ENCODE peak calls at places on chromosomes 1 and 21, in six cellular contexts. Y, B, Q, U, F and D are unnamed samples.

GRCh38 chr1:86155807-86156561 is 588 bp downstream of the COL24A1 start:
- ATAC-seq in Y (peak; percentile 43), B (peak; percentile 17), Q (peak; percentile 54), U (no peak), F (no peak), D (peak; percentile 42)

GRCh38 chr1:204335085-204335484 is 24.6 kb downstream of the PLEKHA6 start:
- ATAC-seq in Y (no peak), B (no peak), Q (no peak), U (no peak), F (no peak), D (no peak)

GRCh38 chr1:31828341-31828740 is 12.5 kb upstream of the SPOCD1 start:
- ATAC-seq in Y (no peak), B (no peak), Q (no peak), U (no peak), F (peak; percentile 54), D (no peak)

GRCh38 chr1:232704694-232705680 is 75.1 kb upstream of the SIPA1L2 start:
- ATAC-seq in Y (peak; percentile 80), B (peak; percentile 81), Q (no peak), U (no peak), F (no peak), D (peak; percentile 90)

GRCh38 chr1:145785481-145785880 is 38.4 kb downstream of the RNF115 start:
- ATAC-seq in Y (no peak), B (no peak), Q (no peak), U (no peak), F (peak; percentile 93), D (no peak)

GRCh38 chr1:205052689-205053088 is 9.7 kb downstream of the CNTN2 start:
- ATAC-seq in Y (no peak), B (no peak), Q (no peak), U (no peak), F (no peak), D (no peak)

GRCh38 chr1:88239205-88239604 is 444.9 kb upstream of the PKN2 start:
- ATAC-seq in Y (no peak), B (no peak), Q (no peak), U (no peak), F (no peak), D (no peak)

GRCh38 chr1:237470712-237471310 is 419.9 kb downstream of the ZP4 start:
- ATAC-seq in Y (no peak), B (no peak), Q (no peak), U (peak; percentile 31), F (no peak), D (no peak)

GRCh38 chr1:205913451-205914204 is 29.6 kb downstream of the SLC26A9 start:
- ATAC-seq in Y (no peak), B (peak; percentile 82), Q (no peak), U (no peak), F (no peak), D (no peak)

GRCh38 chr1:217090073-217090911 is 367.1 kb upstream of the ESRRG start:
- ATAC-seq in Y (no peak), B (no peak), Q (no peak), U (no peak), F (no peak), D (no peak)

GRCh38 chr1:174080819-174081218 is 58.7 kb upstream of the RC3H1 start:
- ATAC-seq in Y (no peak), B (no peak), Q (no peak), U (peak; percentile 27), F (no peak), D (no peak)

GRCh38 chr1:151211972-151212705 is 13.8 kb downstream of the PIP5K1A start:
- ATAC-seq in Y (no peak), B (no peak), Q (no peak), U (peak; percentile 45), F (no peak), D (no peak)

GRCh38 chr1:200473698-200474371 is 64.0 kb upstream of the ZNF281 start:
- ATAC-seq in Y (peak; percentile 36), B (no peak), Q (no peak), U (no peak), F (peak; percentile 69), D (no peak)

GRCh38 chr1:118214866-118215265 is 29.8 kb upstream of the SPAG17 start:
- ATAC-seq in Y (no peak), B (no peak), Q (no peak), U (no peak), F (no peak), D (no peak)

GRCh38 chr1:62013264-62013663 is 181.4 kb upstream of the L1TD1 start:
- ATAC-seq in Y (no peak), B (no peak), Q (no peak), U (no peak), F (no peak), D (no peak)

GRCh38 chr1:23904748-23905357 is 8.3 kb downstream of the CNR2 start:
- ATAC-seq in Y (no peak), B (no peak), Q (no peak), U (no peak), F (peak; percentile 61), D (no peak)

GRCh38 chr1:70360321-70360720 is 5.8 kb upstream of the ANKRD13C start:
- ATAC-seq in Y (no peak), B (no peak), Q (peak; percentile 37), U (peak; percentile 78), F (no peak), D (no peak)

GRCh38 chr1:201060586-201060985 is 37.1 kb upstream of the KIF21B start:
- ATAC-seq in Y (no peak), B (no peak), Q (no peak), U (no peak), F (no peak), D (no peak)

GRCh38 chr1:163170975-163171676 is 31.6 kb downstream of the RGS5 start:
- ATAC-seq in Y (peak; percentile 81), B (no peak), Q (peak; percentile 82), U (peak; percentile 63), F (peak; percentile 38), D (peak; percentile 27)

GRCh38 chr1:41100170-41100569 is 78.6 kb upstream of the SLFNL1 start:
- ATAC-seq in Y (no peak), B (no peak), Q (no peak), U (no peak), F (no peak), D (no peak)

GRCh38 chr1:164589961-164590507 is 31.1 kb downstream of the PBX1 start:
- ATAC-seq in Y (no peak), B (no peak), Q (no peak), U (no peak), F (no peak), D (no peak)

GRCh38 chr1:48292706-48293105 is 70.2 kb downstream of the SLC5A9 start:
- ATAC-seq in Y (no peak), B (no peak), Q (no peak), U (no peak), F (no peak), D (no peak)

DNA sequence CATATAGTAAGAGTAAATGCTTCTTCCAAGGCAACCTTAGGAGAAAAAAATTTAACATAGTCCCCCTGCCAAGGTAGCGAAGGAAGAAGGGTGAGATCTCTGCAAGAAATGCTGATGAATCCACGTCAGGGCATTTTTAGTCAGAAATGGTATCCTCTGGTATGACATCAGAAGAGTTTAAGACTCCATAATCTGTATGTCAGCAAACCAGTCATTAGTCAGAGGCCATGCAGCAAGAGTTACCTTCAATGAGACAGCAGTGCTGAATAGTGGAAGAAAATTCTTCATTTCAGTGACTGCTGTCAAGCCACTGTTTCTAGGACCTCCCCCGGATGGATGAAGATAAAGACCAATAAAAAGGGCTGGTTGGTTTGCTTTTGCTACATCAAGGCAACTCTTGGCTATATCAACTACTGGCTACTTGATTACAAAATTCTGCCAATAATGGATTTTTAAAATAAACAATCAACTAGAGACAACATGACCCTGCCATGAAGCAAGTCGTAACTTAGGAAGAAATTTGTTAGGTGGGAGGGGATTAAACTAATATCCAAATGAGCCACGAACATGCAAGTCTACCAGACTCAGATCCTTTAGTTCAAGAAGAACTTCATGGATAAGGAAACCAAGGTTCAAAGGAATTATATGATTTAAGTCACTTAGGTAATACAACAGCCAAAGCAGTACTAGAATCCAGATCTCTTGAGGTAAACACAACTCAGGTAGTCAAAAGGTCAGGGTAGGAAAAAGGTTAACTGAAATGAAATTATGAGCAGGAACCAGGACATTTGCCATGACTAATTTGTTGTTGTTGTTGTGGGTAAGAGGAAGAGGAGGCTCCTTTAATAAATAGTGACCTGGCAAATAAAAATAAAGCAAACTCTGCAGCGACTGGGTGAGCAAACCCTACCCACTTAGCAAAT is 25.6 kb upstream of the GUCA2A start:
- ATAC-seq in Y (no peak), B (no peak), Q (no peak), U (no peak), F (no peak), D (no peak)
- TF ChIP-seq EP300 in Y (no peak), B (no peak), Q (no peak), U (no peak), F (no peak), D (no peak)

GRCh38 chr1:39852214-39852791 is 31.0 kb downstream of the TRIT1 start:
- ATAC-seq in Y (no peak), B (no peak), Q (peak; percentile 77), U (no peak), F (no peak), D (no peak)

GRCh38 chr1:39857479-39857878 is 25.8 kb downstream of the TRIT1 start:
- ATAC-seq in Y (no peak), B (no peak), Q (no peak), U (no peak), F (no peak), D (no peak)

GRCh38 chr1:39854314-39854713 is 29.0 kb downstream of the TRIT1 start:
- ATAC-seq in Y (no peak), B (no peak), Q (no peak), U (no peak), F (no peak), D (no peak)

GRCh38 chr1:39852876-39853275 is 30.4 kb downstream of the TRIT1 start:
- ATAC-seq in Y (no peak), B (no peak), Q (peak; percentile 37), U (no peak), F (no peak), D (no peak)

GRCh38 chr1:39854738-39855137 is 28.6 kb downstream of the TRIT1 start:
- ATAC-seq in Y (no peak), B (no peak), Q (no peak), U (no peak), F (no peak), D (no peak)
- TF ChIP-seq POLR2A in Y (no peak), B (no peak), Q (no peak), U (no peak), F (no peak), D (no peak)

GRCh38 chr1:26169669-26170471 is at the start of gene ZNF593:
- ATAC-seq in Y (peak; percentile 91), B (peak; percentile 93), Q (peak; percentile 93), U (peak; percentile 96), F (peak; percentile 98), D (peak; percentile 98)
- TF ChIP-seq EP300 in Y (no peak), B (no peak), Q (no peak), U (peak; percentile 35), F (no peak), D (no peak)

GRCh38 chr21:39453571-39454179 is 1.9 kb downstream of the SH3BGR start:
- ATAC-seq in Y (no peak), B (no peak), Q (no peak), U (no peak), F (no peak), D (no peak)

GRCh38 chr21:39452965-39453332 is 1.2 kb downstream of the SH3BGR start:
- ATAC-seq in Y (no peak), B (no peak), Q (no peak), U (peak; percentile 3), F (peak; percentile 44), D (no peak)

GRCh38 chr21:39452207-39452964 is 616 bp downstream of the SH3BGR start:
- ATAC-seq in Y (no peak), B (no peak), Q (no peak), U (peak; percentile 65), F (peak; percentile 61), D (peak; percentile 61)

GRCh38 chr21:39454949-39455668 is 3.3 kb downstream of the SH3BGR start:
- ATAC-seq in Y (no peak), B (peak; percentile 52), Q (peak; percentile 38), U (peak; percentile 41), F (peak; percentile 20), D (no peak)

GRCh38 chr21:39451332-39452206 is at the start of gene SH3BGR:
- ATAC-seq in Y (no peak), B (peak; percentile 94), Q (peak; percentile 36), U (peak; percentile 94), F (no peak), D (peak; percentile 84)
- TF ChIP-seq POLR2A in Y (no peak), B (peak; percentile 26), Q (no peak), U (peak; percentile 48), F (no peak), D (peak; percentile 35)